ENCODE peak calls at places on chromosomes 5 and 9, in four cellular contexts. One of them, this sample, is unnamed.

GRCh38 chr9:137445930-137446431 is 4.8 kb upstream of the ENTPD8 start:
- DNase-seq in A549: no peak
- DNase-seq in Caki2: no peak
- DNase-seq in neuronal stem cell: no peak
- DNase-seq in this sample: no peak

GRCh38 chr5:134438268-134438622 is 26.6 kb upstream of the CDKN2AIPNL start:
- DNase-seq in A549: no peak
- DNase-seq in Caki2: no peak
- DNase-seq in neuronal stem cell: no peak
- DNase-seq in this sample: no peak

GRCh38 chr5:139740993-139741672 is 54.5 kb upstream of the PSD2 start:
- DNase-seq in A549: no peak
- DNase-seq in neuronal stem cell: no peak
- DNase-seq in Caki2: no peak
- DNase-seq in this sample: no peak

GRCh38 chr9:7439355-7439978 is 360.1 kb downstream of the DMAC1 start:
- DNase-seq in A549: no peak
- DNase-seq in neuronal stem cell: no peak
- DNase-seq in Caki2: no peak
- DNase-seq in this sample: no peak

GRCh38 chr5:117833666-117834065 is 1154.7 kb downstream of the DTWD2 start:
- DNase-seq in Caki2: no peak
- DNase-seq in A549: no peak
- DNase-seq in neuronal stem cell: no peak
- DNase-seq in this sample: no peak

GRCh38 chr5:98510601-98511000 is 262.9 kb upstream of the RGMB start:
- DNase-seq in Caki2: no peak
- DNase-seq in neuronal stem cell: no peak
- DNase-seq in A549: no peak
- DNase-seq in this sample: no peak

GRCh38 chr9:86854898-86855523 is 92.3 kb downstream of the GAS1 start:
- DNase-seq in Caki2: peak
- DNase-seq in A549: peak
- DNase-seq in neuronal stem cell: peak
- DNase-seq in this sample: peak

GRCh38 chr5:66807743-66808142 is 211.6 kb downstream of the MAST4 start:
- DNase-seq in Caki2: peak
- DNase-seq in A549: peak
- DNase-seq in neuronal stem cell: no peak
- DNase-seq in this sample: peak

GRCh38 chr9:93587651-93588347 is 11.4 kb downstream of the PHF2 start:
- DNase-seq in neuronal stem cell: no peak
- DNase-seq in Caki2: no peak
- DNase-seq in A549: no peak
- DNase-seq in this sample: no peak

GRCh38 chr5:36667826-36668225 is 61.4 kb downstream of the SLC1A3 start:
- DNase-seq in Caki2: no peak
- DNase-seq in neuronal stem cell: no peak
- DNase-seq in A549: no peak
- DNase-seq in this sample: peak